ENCODE peak calls at places on chromosomes 11 and 22, in four cellular contexts. O, S, U and D are unnamed samples.

GRCh38 chr22:27537481-27537891 is 264.1 kb downstream of the MN1 start:
- DNase-seq in O (no peak), S (no peak), U (no peak), D (no peak)

GRCh38 chr11:67266424-67267187 is at the start of gene GRK2:
- DNase-seq in O (peak), S (peak), U (no peak), D (peak)

GRCh38 chr11:33445761-33446161 is 188.6 kb downstream of the HIPK3 start:
- DNase-seq in O (no peak), S (no peak), U (no peak), D (no peak)

GRCh38 chr11:63478896-63479295 is 12.1 kb downstream of the PLAAT5 start:
- DNase-seq in O (peak), S (peak), U (peak), D (peak)

GRCh38 chr11:36278531-36279245 is 10.5 kb downstream of the COMMD9 start:
- DNase-seq in O (no peak), S (peak), U (no peak), D (no peak)

GRCh38 chr11:88604255-88604654 is 266.7 kb upstream of the CTSC start:
- DNase-seq in O (no peak), S (no peak), U (no peak), D (peak)

GRCh38 chr22:21098099-21098671 is 52.4 kb downstream of the LRRC74B start:
- DNase-seq in O (no peak), S (no peak), U (no peak), D (peak)

GRCh38 chr22:45007247-45007945 is 2.4 kb downstream of the PHF21B start:
- DNase-seq in O (peak), S (peak), U (no peak), D (peak)

GRCh38 chr22:44892243-44892642 is 117.6 kb downstream of the PHF21B start:
- DNase-seq in O (no peak), S (no peak), U (no peak), D (no peak)

GRCh38 chr11:67114275-67114896 is 4.7 kb upstream of the KDM2A start:
- DNase-seq in O (no peak), S (no peak), U (no peak), D (no peak)

GRCh38 chr11:43574949-43575915 is 105.3 kb upstream of the HSD17B12 start:
- DNase-seq in O (peak), S (peak), U (no peak), D (peak)

GRCh38 chr22:31872209-31872608 is 72.1 kb upstream of the YWHAH start:
- DNase-seq in O (peak), S (peak), U (no peak), D (no peak)

GRCh38 chr11:83072689-83073242 is 1.1 kb upstream of the RAB30 start:
- DNase-seq in O (no peak), S (peak), U (no peak), D (no peak)

GRCh38 chr11:131845255-131845654 is 474.8 kb downstream of the NTM start:
- DNase-seq in O (no peak), S (no peak), U (no peak), D (no peak)

GRCh38 chr11:475941-476340 is 25.9 kb downstream of the PTDSS2 start:
- DNase-seq in O (no peak), S (no peak), U (no peak), D (no peak)

GRCh38 chr22:25845985-25846745 is 104.2 kb downstream of the MYO18B start:
- DNase-seq in O (no peak), S (no peak), U (no peak), D (peak)

GRCh38 chr11:2533642-2534115 is 88.9 kb downstream of the KCNQ1 start:
- DNase-seq in O (peak), S (peak), U (peak), D (peak)

GRCh38 chr11:116534270-116534975 is 238.4 kb downstream of the BUD13 start:
- DNase-seq in O (no peak), S (no peak), U (no peak), D (no peak)

GRCh38 chr11:125162743-125163142 is 1.8 kb upstream of the PKNOX2 start:
- DNase-seq in O (no peak), S (peak), U (no peak), D (no peak)

GRCh38 chr22:20549232-20549841 is 41.9 kb downstream of the MED15 start:
- DNase-seq in O (no peak), S (no peak), U (peak), D (peak)

GRCh38 chr22:50018608-50019291 is 6.2 kb upstream of the IL17REL start:
- DNase-seq in O (no peak), S (no peak), U (no peak), D (no peak)

GRCh38 chr11:34585870-34586654 is 34.8 kb upstream of the EHF start:
- DNase-seq in O (no peak), S (peak), U (no peak), D (peak)
- TF ChIP-seq CTCF in O (peak), S (peak), U (peak), D (peak)

GRCh38 chr11:64653388-64653973 is 62.5 kb downstream of the SLC22A12 start:
- DNase-seq in O (no peak), S (no peak), U (no peak), D (no peak)
- TF ChIP-seq CTCF in O (no peak), S (no peak), U (no peak), D (no peak)

DNA sequence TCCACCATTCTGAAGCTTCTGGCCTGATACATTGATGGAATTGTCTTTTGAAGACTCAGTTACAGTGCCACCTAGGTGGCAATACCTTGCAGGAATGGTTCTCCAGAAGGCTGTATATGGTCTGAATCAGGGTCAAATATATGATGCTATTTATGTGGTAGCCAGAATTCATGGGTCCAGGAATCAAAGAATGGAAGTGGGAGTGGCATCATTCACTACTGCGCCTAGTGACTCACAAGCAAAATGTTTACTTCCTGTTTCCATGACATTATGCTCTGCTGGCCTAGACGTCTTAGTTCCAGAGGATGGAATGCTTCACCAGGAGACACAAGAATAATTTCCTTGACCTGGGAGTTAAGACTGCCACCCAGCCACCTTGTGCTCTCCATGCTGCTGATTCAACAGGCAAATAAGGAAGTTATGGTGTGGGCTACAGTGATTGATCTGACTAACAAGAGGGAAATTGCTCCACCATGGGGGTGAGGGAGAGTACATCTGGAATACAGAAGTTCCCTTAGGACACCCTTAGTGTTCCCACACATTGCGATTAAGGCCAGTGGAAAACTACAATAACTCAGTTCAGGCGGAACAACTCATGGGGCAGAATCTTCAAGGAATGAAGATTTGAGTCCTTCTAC is 491.8 kb downstream of the ETS1 start:
- DNase-seq in O (no peak), S (no peak), U (no peak), D (peak)
- TF ChIP-seq CTCF in O (no peak), S (no peak), U (no peak), D (peak)

GRCh38 chr11:121534131-121535093 is 81.6 kb upstream of the SORL1-AS1 start:
- DNase-seq in O (peak), S (no peak), U (no peak), D (peak)
- TF ChIP-seq CTCF in O (peak), S (no peak), U (no peak), D (peak)

GRCh38 chr22:48645766-48646165 is 1181.9 kb downstream of the BRD1 start:
- DNase-seq in O (no peak), S (no peak), U (no peak), D (no peak)

GRCh38 chr22:48643066-48643731 is 1184.5 kb downstream of the BRD1 start:
- DNase-seq in O (no peak), S (no peak), U (no peak), D (no peak)

GRCh38 chr22:48642550-48642949 is 1185.1 kb downstream of the BRD1 start:
- DNase-seq in O (no peak), S (no peak), U (no peak), D (no peak)

GRCh38 chr22:48644997-48645396 is 1182.7 kb downstream of the BRD1 start:
- DNase-seq in O (no peak), S (no peak), U (no peak), D (no peak)

GRCh38 chr22:48644108-48644507 is 1183.6 kb downstream of the BRD1 start:
- DNase-seq in O (no peak), S (no peak), U (no peak), D (no peak)
- TF ChIP-seq CTCF in O (no peak), S (no peak), U (no peak), D (no peak)

DNA sequence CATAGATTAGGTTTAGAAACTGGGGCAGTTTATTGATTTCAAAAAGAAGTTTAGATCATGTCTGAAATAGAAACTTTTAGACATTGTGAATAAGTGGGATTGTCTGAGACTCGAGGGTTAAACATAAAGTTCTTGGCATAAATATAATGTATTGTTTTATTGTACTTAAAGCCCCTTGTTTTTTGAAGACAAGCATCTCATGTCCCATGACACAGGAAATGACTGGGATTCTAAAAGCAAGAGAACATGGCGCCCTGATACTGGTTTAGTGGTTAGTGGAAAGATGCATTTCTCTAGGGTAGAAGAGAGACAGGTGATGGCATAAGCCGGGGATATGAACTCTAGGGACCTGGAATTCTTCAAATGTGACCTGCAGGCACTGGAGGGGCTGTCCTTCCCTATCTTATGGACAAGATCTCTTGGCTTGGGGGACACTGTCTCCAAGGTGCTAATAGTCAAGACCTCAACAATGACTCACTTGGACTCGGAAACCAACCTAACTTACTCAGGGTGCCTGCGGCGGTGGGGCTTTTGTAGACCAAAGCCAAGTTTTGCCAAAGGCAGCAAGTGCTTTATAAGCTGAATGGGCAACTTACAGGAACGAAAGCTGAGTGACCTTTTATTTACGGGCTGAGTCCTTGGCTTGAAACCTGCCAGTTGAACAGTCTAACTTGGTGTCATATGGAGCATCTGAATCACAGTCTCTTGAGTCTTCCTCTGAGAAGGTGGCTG is 48.2 kb downstream of the UBASH3B start:
- DNase-seq in O (no peak), S (no peak), U (no peak), D (no peak)
- TF ChIP-seq CTCF in O (no peak), S (no peak), U (no peak), D (no peak)

GRCh38 chr22:29994027-29994715 is 86.1 kb upstream of the HORMAD2 start:
- DNase-seq in O (no peak), S (no peak), U (no peak), D (peak)
- TF ChIP-seq CTCF in O (no peak), S (no peak), U (no peak), D (peak)

DNA sequence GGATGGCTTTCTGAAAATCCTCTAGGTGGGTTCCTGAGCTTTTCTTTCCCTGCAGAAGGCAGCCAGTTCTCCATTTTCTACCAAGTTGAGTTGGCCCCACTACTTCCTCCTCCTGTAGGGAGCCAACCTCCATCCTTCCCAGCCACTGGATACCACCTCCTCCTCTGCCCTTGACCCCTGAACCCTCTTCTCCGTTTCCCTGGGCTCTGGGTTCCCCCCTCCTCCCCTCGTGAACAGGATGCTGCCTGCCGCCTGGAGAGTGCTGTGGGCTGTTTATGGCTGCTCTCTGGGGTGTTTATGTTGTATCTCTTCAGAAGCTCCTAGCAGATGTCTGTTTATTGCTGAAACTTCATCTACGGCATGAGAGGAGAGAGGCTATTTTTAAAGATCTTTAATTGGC is 8.6 kb downstream of the MICAL2 start:
- DNase-seq in O (no peak), S (no peak), U (no peak), D (no peak)
- TF ChIP-seq CTCF in O (no peak), S (no peak), U (no peak), D (peak)

GRCh38 chr11:32386770-32387377 is 48.5 kb downstream of the WT1 start:
- DNase-seq in O (no peak), S (no peak), U (no peak), D (peak)

GRCh38 chr11:32388871-32389770 is 46.2 kb downstream of the WT1 start:
- DNase-seq in O (no peak), S (no peak), U (no peak), D (peak)

GRCh38 chr11:32382339-32383049 is 52.8 kb downstream of the WT1 start:
- DNase-seq in O (no peak), S (no peak), U (no peak), D (peak)

GRCh38 chr11:32390712-32391111 is 44.6 kb downstream of the WT1 start:
- DNase-seq in O (no peak), S (no peak), U (no peak), D (no peak)

DNA sequence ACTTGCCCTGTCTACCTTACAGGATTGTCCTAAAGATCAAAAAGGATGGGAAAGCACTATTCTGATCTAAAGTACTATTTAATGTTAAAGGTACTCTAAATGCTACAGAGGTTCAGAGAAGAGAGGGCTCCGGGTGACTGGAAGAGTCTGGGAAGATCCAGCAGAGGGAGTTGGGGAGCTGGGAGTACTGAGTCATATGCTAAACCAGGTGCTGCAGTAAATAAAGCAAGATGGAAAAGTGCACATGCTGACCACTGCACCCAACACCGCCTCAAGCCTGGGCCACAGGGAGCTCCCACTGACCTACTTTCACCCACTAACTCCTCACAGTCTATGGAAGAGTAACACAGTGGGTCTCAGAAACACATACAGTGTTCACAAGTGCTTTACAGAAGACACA is 49.3 kb downstream of the WT1 start:
- DNase-seq in O (no peak), S (peak), U (peak), D (peak)
- TF ChIP-seq CTCF in O (no peak), S (peak), U (no peak), D (peak)

DNA sequence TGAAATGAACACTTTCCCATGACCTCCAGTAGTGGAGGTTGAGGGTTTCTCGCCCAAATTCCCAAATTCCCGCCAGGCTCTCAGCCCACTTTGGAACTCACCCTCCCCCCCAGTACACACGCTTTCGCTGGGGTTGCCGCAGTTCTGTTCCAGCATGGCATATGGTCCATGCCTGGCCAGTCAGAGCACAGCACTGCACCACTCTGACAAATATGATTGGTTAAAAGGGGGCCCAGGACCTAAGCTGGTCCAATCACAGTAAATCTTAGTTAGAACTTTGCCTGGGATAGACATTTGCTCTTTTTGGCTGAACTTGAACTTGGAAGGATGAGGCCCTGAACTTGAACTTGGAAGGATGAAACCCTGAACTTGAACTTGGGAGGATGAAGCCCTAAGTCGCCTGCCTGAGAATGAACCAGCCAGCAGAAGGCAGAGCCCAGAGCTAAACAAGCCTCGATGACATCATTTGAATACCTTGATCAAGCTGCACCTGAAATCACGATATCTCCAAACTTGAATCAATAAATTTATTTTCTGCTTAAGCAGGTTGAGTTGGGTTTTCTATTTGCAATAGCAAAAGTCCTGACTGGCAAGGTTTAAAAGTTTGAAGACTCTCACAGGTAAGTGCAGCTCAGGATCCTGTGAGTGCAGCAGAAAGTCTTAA is 12.6 kb upstream of the SSTR3 start:
- DNase-seq in O (no peak), S (no peak), U (no peak), D (no peak)
- TF ChIP-seq CTCF in O (no peak), S (no peak), U (no peak), D (no peak)